ENCODE peak calls at places on chromosomes 11 and 22, in seven cellular contexts. K is tibial nerve, Z is fibroblast of lung, T is endodermal cell, N is H1, H is IMR-90, W is PC-9. S is an unnamed sample.

GRCh38 chr11:104005234-104005855 is 31.1 kb upstream of the DDI1 start:
- DNase-seq in H (peak; percentile 72), Z (peak; percentile 62), W (no peak), N (no peak), T (no peak), K (no peak), S (no peak)

GRCh38 chr11:8777907-8778767 is 95.5 kb downstream of the RPL27A start:
- DNase-seq in Z (peak; percentile 76), H (peak; percentile 71), W (no peak), T (peak; percentile 20), N (no peak), K (no peak), S (no peak)

GRCh38 chr22:22352376-22352999 is 107.9 kb downstream of the VPREB1 start:
- DNase-seq in N (no peak), W (no peak), T (no peak), Z (no peak), H (no peak), K (no peak), S (no peak)

GRCh38 chr22:46362934-46363515 is 27.5 kb downstream of the TRMU start:
- DNase-seq in N (no peak), Z (no peak), K (no peak), H (no peak), T (no peak), W (no peak), S (no peak)

GRCh38 chr11:78076733-78077403 is 2.8 kb downstream of the NDUFC2 start:
- DNase-seq in K (no peak), Z (no peak), H (no peak), T (no peak), W (no peak), N (no peak), S (no peak)

GRCh38 chr11:10628506-10629236 is 60.2 kb upstream of the LYVE1 start:
- DNase-seq in N (no peak), H (no peak), K (no peak), T (no peak), W (no peak), Z (no peak), S (no peak)

GRCh38 chr22:27089303-27089702 is 431.9 kb downstream of the MIAT start:
- DNase-seq in Z (no peak), W (no peak), T (no peak), N (no peak), K (no peak), H (no peak), S (peak; percentile 34)

GRCh38 chr22:26751217-26751616 is 93.8 kb downstream of the MIAT start:
- DNase-seq in H (no peak), T (peak; percentile 93), Z (no peak), W (no peak), N (peak; percentile 91), K (no peak), S (no peak)

GRCh38 chr11:28383471-28383870 is 275.3 kb downstream of the METTL15 start:
- DNase-seq in Z (peak; percentile 21), T (no peak), K (no peak), H (peak; percentile 62), W (no peak), N (no peak), S (no peak)

GRCh38 chr22:27799334-27800249 is 2.0 kb downstream of the MN1 start:
- DNase-seq in H (no peak), Z (no peak), K (no peak), T (peak; percentile 82), W (peak; percentile 30), N (no peak), S (no peak)

GRCh38 chr11:116610190-116610589 is 162.6 kb downstream of the BUD13 start:
- DNase-seq in W (no peak), T (peak; percentile 33), N (no peak), H (no peak), Z (no peak), K (no peak), S (no peak)

GRCh38 chr11:134734446-134734845 is 322.4 kb upstream of the B3GAT1 start:
- DNase-seq in T (no peak), W (no peak), K (no peak), N (no peak), Z (no peak), H (no peak), S (no peak)

GRCh38 chr11:17924713-17925112 is 88.1 kb downstream of the SERGEF start:
- DNase-seq in Z (no peak), N (no peak), K (no peak), H (no peak), T (no peak), W (no peak), S (no peak)

GRCh38 chr11:70454197-70454767 is 56.0 kb downstream of the CTTN start:
- DNase-seq in N (no peak), T (peak; percentile 42), K (no peak), W (no peak), H (no peak), Z (no peak), S (no peak)

GRCh38 chr11:8019671-8020597 is 32.8 kb downstream of the EIF3F start:
- DNase-seq in Z (no peak), T (peak; percentile 29), H (peak; percentile 40), W (no peak), K (no peak), N (no peak), S (no peak)

GRCh38 chr11:99565333-99565732 is 544.6 kb downstream of the CNTN5 start:
- DNase-seq in W (no peak), K (no peak), N (no peak), Z (no peak), T (no peak), H (no peak), S (no peak)

GRCh38 chr11:57873196-57873911 is 111.8 kb downstream of the CTNND1 start:
- DNase-seq in Z (no peak), W (no peak), H (peak; percentile 18), K (no peak), T (no peak), N (no peak), S (no peak)

GRCh38 chr11:69308936-69309799 is 15.2 kb downstream of the MYEOV start:
- DNase-seq in H (no peak), T (peak; percentile 28), W (no peak), K (no peak), N (no peak), Z (no peak), S (no peak)

GRCh38 chr11:69309800-69310280 is 15.9 kb downstream of the MYEOV start:
- DNase-seq in K (no peak), N (no peak), T (no peak), W (no peak), H (peak; percentile 57), Z (peak; percentile 41), S (no peak)

GRCh38 chr11:69310934-69311766 is 17.2 kb downstream of the MYEOV start:
- DNase-seq in K (no peak), N (no peak), Z (no peak), H (no peak), T (no peak), W (no peak), S (no peak)

GRCh38 chr11:69311767-69312385 is 17.9 kb downstream of the MYEOV start:
- DNase-seq in H (no peak), K (no peak), N (no peak), Z (no peak), T (no peak), W (no peak), S (no peak)

DNA sequence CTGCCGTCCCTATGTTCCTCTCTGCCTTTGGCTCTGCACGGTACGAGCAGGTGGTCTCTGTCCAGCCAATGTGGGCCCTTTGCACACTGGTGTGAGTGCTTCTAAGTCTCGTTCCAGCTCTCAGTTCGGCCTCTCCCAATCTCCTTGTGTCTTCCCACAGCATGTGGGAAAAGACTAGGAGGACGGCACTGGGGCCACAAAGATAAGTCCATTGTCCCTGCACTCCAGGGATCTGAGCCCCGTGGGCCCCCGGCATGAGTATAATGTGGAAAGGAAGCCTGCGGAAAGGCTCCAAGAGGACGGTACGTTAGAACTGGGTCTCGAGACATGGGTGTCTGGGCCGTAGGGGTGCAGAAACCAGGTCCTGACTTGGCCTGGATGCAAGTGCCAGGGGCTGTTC is 16.4 kb downstream of the MYEOV start:
- DNase-seq in H (no peak), W (no peak), T (no peak), Z (no peak), K (no peak), N (no peak), S (no peak)
- H3K27ac ChIP-seq in H (no peak overlapping the region), W (peak overlapping the region; percentile 14), T (no peak overlapping the region), Z (no peak overlapping the region), K (no peak overlapping the region), N (no peak overlapping the region), S (no peak overlapping the region)

GRCh38 chr22:24424001-24424900 is 3.1 kb upstream of the ADORA2A start:
- DNase-seq in W (peak; percentile 16), Z (no peak), H (no peak), T (peak; percentile 79), N (no peak), K (no peak), S (no peak)

GRCh38 chr22:24424901-24425775 is 2.3 kb upstream of the ADORA2A start:
- DNase-seq in K (no peak), T (no peak), N (no peak), W (no peak), H (no peak), Z (no peak), S (no peak)

GRCh38 chr22:24427500-24428164 is at the start of gene ADORA2A:
- DNase-seq in H (no peak), T (no peak), K (no peak), W (no peak), Z (no peak), N (no peak), S (no peak)

GRCh38 chr22:24426859-24427499 is 420 bp upstream of the ADORA2A start:
- DNase-seq in T (no peak), K (no peak), N (no peak), W (no peak), Z (no peak), H (no peak), S (no peak)

DNA sequence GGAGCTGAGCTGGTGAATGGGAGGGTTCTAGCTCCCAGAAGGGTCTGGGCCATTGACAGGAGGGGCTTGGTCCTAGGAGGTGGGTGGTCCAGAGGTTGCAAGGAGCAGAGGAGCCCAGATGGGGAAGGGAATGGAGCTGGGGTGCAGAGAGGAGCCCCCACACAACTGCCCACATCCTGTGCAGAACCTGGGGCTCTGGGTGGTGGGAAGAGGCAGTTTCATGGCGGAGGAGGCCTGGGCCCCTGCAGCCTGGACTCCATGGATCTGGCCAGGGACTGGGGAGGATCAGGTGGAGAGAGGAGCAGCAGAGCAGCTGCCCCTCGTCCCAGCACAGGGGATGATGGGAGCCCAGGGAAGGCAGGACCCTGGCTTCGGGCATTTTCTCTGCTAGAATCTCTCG is 963 bp upstream of the ADORA2A start:
- DNase-seq in W (no peak), Z (no peak), T (no peak), K (no peak), N (no peak), H (no peak), S (no peak)
- H3K4me1 ChIP-seq in W (no peaks in the 10 kb centered on the region), Z (no peaks in the 10 kb centered on the region), T (no peaks in the 10 kb centered on the region), K (peaks cover 35% of the 10 kb centered on the region), N (peaks cover 10% of the 10 kb centered on the region), H (no peaks in the 10 kb centered on the region), S (peaks cover 3% of the 10 kb centered on the region)

DNA sequence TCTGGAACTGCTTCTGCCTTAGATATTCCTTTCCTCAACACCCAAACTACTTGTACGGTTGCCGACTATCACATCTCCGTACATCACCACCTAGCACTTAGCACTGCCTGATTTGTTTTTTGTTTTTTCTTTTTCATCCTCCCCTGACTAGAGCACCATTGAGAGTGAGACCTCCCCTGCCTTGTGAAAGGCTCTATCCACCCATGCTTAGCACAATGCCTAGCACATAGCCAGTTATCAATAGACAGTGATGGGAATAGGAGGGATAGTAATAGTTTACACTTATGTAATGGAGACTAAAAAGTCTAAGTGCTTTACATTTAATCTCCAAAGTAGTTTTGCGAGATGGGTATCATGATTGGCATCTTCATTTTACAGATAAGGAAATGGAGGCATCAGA is 115.8 kb downstream of the LDLRAD3 start:
- DNase-seq in T (no peak), Z (no peak), H (no peak), W (no peak), N (no peak), K (no peak), S (no peak)
- H3K9me3 ChIP-seq in T (peaks cover 9% of the 10 kb centered on the region), Z (no peaks in the 10 kb centered on the region), H (peaks cover 2% of the 10 kb centered on the region), W (no peaks in the 10 kb centered on the region), N (no peaks in the 10 kb centered on the region), K (no peaks in the 10 kb centered on the region), S (no peaks in the 10 kb centered on the region)

GRCh38 chr22:43812149-43812842 is at the start of gene EFCAB6:
- DNase-seq in N (peak; percentile 83), Z (peak; percentile 94), W (peak; percentile 88), K (peak; percentile 88), T (peak; percentile 96), H (peak; percentile 90), S (peak; percentile 93)
- H3K27ac ChIP-seq in N (peak within 1 kb of the TSS; percentile 90), Z (peak within 1 kb of the TSS; percentile 96), W (no peak within 1 kb of the TSS), K (peak within 1 kb of the TSS; percentile 82), T (peak within 1 kb of the TSS; percentile 6), H (peak within 1 kb of the TSS; percentile 87), S (peak within 1 kb of the TSS; percentile 59)